ENCODE peak calls at places on chromosome 22, in six cellular contexts. One of them, this sample, is unnamed.
A peak's percentile ranks its signal among the peaks of the same experiment; 100 is the strongest.

GRCh38 chr22:41271787-41272186 is 14.2 kb downstream of the RANGAP1 start:
- DNase-seq in heart left ventricle: no peak
- DNase-seq in spleen: no peak
- DNase-seq in CD8-positive, alpha-beta memory T cell: no peak
- DNase-seq in sigmoid colon: no peak
- DNase-seq in mucosa of descending colon: no peak
- DNase-seq in this sample: no peak

GRCh38 chr22:36026741-36027140 is 1.9 kb downstream of the RBFOX2 start:
- DNase-seq in mucosa of descending colon: no peak
- DNase-seq in sigmoid colon: no peak
- DNase-seq in spleen: no peak
- DNase-seq in CD8-positive, alpha-beta memory T cell: no peak
- DNase-seq in heart left ventricle: no peak
- DNase-seq in this sample: no peak

GRCh38 chr22:44668190-44668885 is 33.7 kb upstream of the PRR5 start:
- DNase-seq in spleen: peak; percentile 87
- DNase-seq in CD8-positive, alpha-beta memory T cell: peak; percentile 77
- DNase-seq in sigmoid colon: peak; percentile 64
- DNase-seq in heart left ventricle: no peak
- DNase-seq in mucosa of descending colon: peak; percentile 68
- DNase-seq in this sample: no peak

GRCh38 chr22:23263651-23264555 is 83.6 kb downstream of the BCR start:
- DNase-seq in spleen: peak; percentile 88
- DNase-seq in mucosa of descending colon: no peak
- DNase-seq in sigmoid colon: no peak
- DNase-seq in heart left ventricle: no peak
- DNase-seq in CD8-positive, alpha-beta memory T cell: peak; percentile 85
- DNase-seq in this sample: no peak

GRCh38 chr22:19035474-19036228 is 86.6 kb downstream of the DGCR2 start:
- DNase-seq in sigmoid colon: no peak
- DNase-seq in mucosa of descending colon: no peak
- DNase-seq in CD8-positive, alpha-beta memory T cell: no peak
- DNase-seq in spleen: no peak
- DNase-seq in heart left ventricle: no peak
- DNase-seq in this sample: peak; percentile 58

GRCh38 chr22:20107951-20108756 is 7.8 kb upstream of the RANBP1 start:
- DNase-seq in CD8-positive, alpha-beta memory T cell: peak; percentile 38
- DNase-seq in sigmoid colon: no peak
- DNase-seq in mucosa of descending colon: peak; percentile 43
- DNase-seq in heart left ventricle: no peak
- DNase-seq in spleen: peak; percentile 73
- DNase-seq in this sample: no peak

GRCh38 chr22:20117656-20118571 is 888 bp upstream of the TRMT2A start:
- DNase-seq in mucosa of descending colon: peak; percentile 72
- DNase-seq in CD8-positive, alpha-beta memory T cell: peak; percentile 73
- DNase-seq in sigmoid colon: no peak
- DNase-seq in heart left ventricle: no peak
- DNase-seq in spleen: peak; percentile 92
- DNase-seq in this sample: peak; percentile 76

GRCh38 chr22:19884161-19884953 is 29.7 kb upstream of the GNB1L start:
- DNase-seq in mucosa of descending colon: peak; percentile 40
- DNase-seq in CD8-positive, alpha-beta memory T cell: no peak
- DNase-seq in spleen: peak; percentile 72
- DNase-seq in sigmoid colon: peak; percentile 56
- DNase-seq in heart left ventricle: no peak
- DNase-seq in this sample: peak; percentile 43

GRCh38 chr22:24516301-24516737 is 21.2 kb downstream of the UPB1 start:
- DNase-seq in heart left ventricle: no peak
- DNase-seq in CD8-positive, alpha-beta memory T cell: no peak
- DNase-seq in spleen: no peak
- DNase-seq in sigmoid colon: no peak
- DNase-seq in mucosa of descending colon: no peak
- DNase-seq in this sample: no peak

GRCh38 chr22:32737811-32738210 is 63.7 kb upstream of the TIMP3 start:
- DNase-seq in CD8-positive, alpha-beta memory T cell: no peak
- DNase-seq in mucosa of descending colon: no peak
- DNase-seq in sigmoid colon: no peak
- DNase-seq in spleen: no peak
- DNase-seq in heart left ventricle: no peak
- DNase-seq in this sample: no peak

GRCh38 chr22:49044091-49044490 is 783.6 kb downstream of the BRD1 start:
- DNase-seq in heart left ventricle: no peak
- DNase-seq in spleen: no peak
- DNase-seq in sigmoid colon: no peak
- DNase-seq in CD8-positive, alpha-beta memory T cell: no peak
- DNase-seq in mucosa of descending colon: no peak
- DNase-seq in this sample: peak; percentile 55

GRCh38 chr22:49046546-49047305 is 780.9 kb downstream of the BRD1 start:
- DNase-seq in heart left ventricle: no peak
- DNase-seq in mucosa of descending colon: no peak
- DNase-seq in spleen: no peak
- DNase-seq in CD8-positive, alpha-beta memory T cell: no peak
- DNase-seq in sigmoid colon: no peak
- DNase-seq in this sample: peak; percentile 63

GRCh38 chr22:49044776-49045175 is 782.9 kb downstream of the BRD1 start:
- DNase-seq in CD8-positive, alpha-beta memory T cell: no peak
- DNase-seq in heart left ventricle: no peak
- DNase-seq in sigmoid colon: no peak
- DNase-seq in mucosa of descending colon: no peak
- DNase-seq in spleen: no peak
- DNase-seq in this sample: peak; percentile 54

GRCh38 chr22:49046000-49046545 is 781.6 kb downstream of the BRD1 start:
- DNase-seq in mucosa of descending colon: no peak
- DNase-seq in sigmoid colon: no peak
- DNase-seq in spleen: no peak
- DNase-seq in CD8-positive, alpha-beta memory T cell: no peak
- DNase-seq in heart left ventricle: no peak
- DNase-seq in this sample: no peak

DNA sequence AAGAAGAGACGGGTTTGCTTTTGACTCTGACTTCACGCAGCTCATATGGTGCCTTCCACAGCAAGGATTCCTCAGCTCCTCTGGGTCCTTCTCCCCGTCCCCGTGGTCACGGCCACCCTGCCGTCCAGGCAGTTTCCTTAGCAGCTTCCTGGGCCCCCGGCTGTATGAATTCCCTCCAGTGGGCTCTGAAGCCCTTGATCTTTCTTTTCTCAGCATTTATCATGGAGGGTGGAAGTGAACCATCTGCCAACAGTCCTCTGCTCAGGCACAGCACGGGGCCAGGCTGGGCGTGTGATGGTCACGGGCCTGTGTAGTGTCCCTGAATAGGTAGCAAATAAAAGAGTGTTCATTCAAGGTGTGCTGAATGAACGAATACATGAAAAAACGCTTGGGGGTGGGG is 782.4 kb downstream of the BRD1 start:
- DNase-seq in sigmoid colon: no peak
- DNase-seq in spleen: no peak
- DNase-seq in mucosa of descending colon: no peak
- DNase-seq in CD8-positive, alpha-beta memory T cell: no peak
- DNase-seq in heart left ventricle: no peak
- DNase-seq in this sample: no peak
- H3K9me3 ChIP-seq in sigmoid colon: no peaks in the 10 kb centered on the region
- H3K9me3 ChIP-seq in spleen: no peaks in the 10 kb centered on the region
- H3K9me3 ChIP-seq in mucosa of descending colon: no peaks in the 10 kb centered on the region
- H3K9me3 ChIP-seq in CD8-positive, alpha-beta memory T cell: no peaks in the 10 kb centered on the region
- H3K9me3 ChIP-seq in heart left ventricle: no peaks in the 10 kb centered on the region
- H3K9me3 ChIP-seq in this sample: no peaks in the 10 kb centered on the region

GRCh38 chr22:50182176-50183081 is 3.3 kb upstream of the TRABD start:
- DNase-seq in spleen: peak; percentile 80
- DNase-seq in heart left ventricle: no peak
- DNase-seq in mucosa of descending colon: peak; percentile 69
- DNase-seq in sigmoid colon: no peak
- DNase-seq in CD8-positive, alpha-beta memory T cell: peak; percentile 44
- DNase-seq in this sample: peak; percentile 85
- H3K4me1 ChIP-seq in spleen: peaks cover 50% of the 10 kb centered on the region
- H3K4me1 ChIP-seq in heart left ventricle: peaks cover 33% of the 10 kb centered on the region
- H3K4me1 ChIP-seq in mucosa of descending colon: peaks cover 14% of the 10 kb centered on the region
- H3K4me1 ChIP-seq in sigmoid colon: no peaks in the 10 kb centered on the region
- H3K4me1 ChIP-seq in CD8-positive, alpha-beta memory T cell: peaks cover 14% of the 10 kb centered on the region
- H3K4me1 ChIP-seq in this sample: peaks cover 28% of the 10 kb centered on the region

GRCh38 chr22:48476599-48476998 is 1351.1 kb downstream of the BRD1 start:
- DNase-seq in CD8-positive, alpha-beta memory T cell: no peak
- DNase-seq in sigmoid colon: no peak
- DNase-seq in spleen: peak; percentile 22
- DNase-seq in heart left ventricle: no peak
- DNase-seq in mucosa of descending colon: no peak
- DNase-seq in this sample: peak; percentile 46
- H3K9me3 ChIP-seq in CD8-positive, alpha-beta memory T cell: no peaks in the 10 kb centered on the region
- H3K9me3 ChIP-seq in sigmoid colon: no peaks in the 10 kb centered on the region
- H3K9me3 ChIP-seq in spleen: no peaks in the 10 kb centered on the region
- H3K9me3 ChIP-seq in heart left ventricle: no peaks in the 10 kb centered on the region
- H3K9me3 ChIP-seq in mucosa of descending colon: no peaks in the 10 kb centered on the region
- H3K9me3 ChIP-seq in this sample: no peaks in the 10 kb centered on the region

DNA sequence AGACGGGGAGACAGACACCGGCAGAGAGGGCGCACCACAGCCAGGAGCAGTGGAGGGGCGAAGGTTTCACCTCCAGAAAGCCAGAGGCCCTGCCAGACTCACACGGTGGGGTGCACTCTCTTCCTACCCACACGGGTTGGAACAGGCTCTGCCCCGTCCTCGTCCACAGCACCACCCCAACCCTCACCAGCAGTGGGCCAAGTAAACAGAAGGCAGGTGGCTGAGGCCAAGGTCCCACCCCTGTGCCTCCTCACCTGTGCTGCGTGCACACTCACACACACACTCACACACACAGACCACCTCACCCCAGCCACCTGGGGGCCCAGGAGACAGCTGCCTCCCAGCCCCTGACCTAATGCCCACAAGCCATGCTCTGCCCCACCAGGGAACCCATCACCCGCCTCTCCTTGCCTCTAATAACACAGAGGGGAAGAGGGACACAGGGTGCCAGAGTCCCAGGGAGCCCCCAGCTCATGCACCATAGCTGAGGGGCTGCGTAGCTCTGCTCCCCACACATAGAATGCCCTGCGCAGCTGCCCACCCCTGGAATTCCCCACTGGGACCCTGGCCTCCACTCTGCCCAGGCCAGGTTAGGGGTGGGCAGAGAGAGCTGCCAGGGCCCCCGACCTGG is 3.1 kb downstream of the CYB5R3 start:
- DNase-seq in spleen: no peak
- DNase-seq in CD8-positive, alpha-beta memory T cell: no peak
- DNase-seq in sigmoid colon: no peak
- DNase-seq in mucosa of descending colon: no peak
- DNase-seq in heart left ventricle: no peak
- DNase-seq in this sample: no peak
- H3K4me1 ChIP-seq in spleen: peaks cover 84% of the 10 kb centered on the region
- H3K4me1 ChIP-seq in CD8-positive, alpha-beta memory T cell: peaks cover 37% of the 10 kb centered on the region
- H3K4me1 ChIP-seq in sigmoid colon: no peaks in the 10 kb centered on the region
- H3K4me1 ChIP-seq in mucosa of descending colon: peaks cover 66% of the 10 kb centered on the region
- H3K4me1 ChIP-seq in heart left ventricle: peaks cover 76% of the 10 kb centered on the region
- H3K4me1 ChIP-seq in this sample: peaks cover 65% of the 10 kb centered on the region

GRCh38 chr22:49647346-49648026 is 180.2 kb downstream of the BRD1 start:
- DNase-seq in spleen: no peak
- DNase-seq in heart left ventricle: no peak
- DNase-seq in CD8-positive, alpha-beta memory T cell: no peak
- DNase-seq in mucosa of descending colon: peak; percentile 6
- DNase-seq in sigmoid colon: no peak
- DNase-seq in this sample: no peak
- H3K9me3 ChIP-seq in spleen: no peaks in the 10 kb centered on the region
- H3K9me3 ChIP-seq in heart left ventricle: no peaks in the 10 kb centered on the region
- H3K9me3 ChIP-seq in CD8-positive, alpha-beta memory T cell: no peaks in the 10 kb centered on the region
- H3K9me3 ChIP-seq in mucosa of descending colon: no peaks in the 10 kb centered on the region
- H3K9me3 ChIP-seq in sigmoid colon: no peaks in the 10 kb centered on the region
- H3K9me3 ChIP-seq in this sample: no peaks in the 10 kb centered on the region

GRCh38 chr22:37183432-37184379 is 4.3 kb downstream of the C1QTNF6 start:
- DNase-seq in mucosa of descending colon: peak; percentile 53
- DNase-seq in spleen: peak; percentile 71
- DNase-seq in sigmoid colon: peak; percentile 57
- DNase-seq in heart left ventricle: no peak
- DNase-seq in CD8-positive, alpha-beta memory T cell: peak; percentile 53
- DNase-seq in this sample: peak; percentile 57

GRCh38 chr22:37182949-37183245 is 5.2 kb downstream of the C1QTNF6 start:
- DNase-seq in sigmoid colon: peak; percentile 41
- DNase-seq in CD8-positive, alpha-beta memory T cell: no peak
- DNase-seq in mucosa of descending colon: peak; percentile 38
- DNase-seq in spleen: peak; percentile 69
- DNase-seq in heart left ventricle: no peak
- DNase-seq in this sample: no peak

GRCh38 chr22:37181681-37182080 is 6.4 kb downstream of the C1QTNF6 start:
- DNase-seq in spleen: no peak
- DNase-seq in mucosa of descending colon: no peak
- DNase-seq in heart left ventricle: no peak
- DNase-seq in CD8-positive, alpha-beta memory T cell: no peak
- DNase-seq in sigmoid colon: no peak
- DNase-seq in this sample: no peak

GRCh38 chr22:37180531-37181231 is 7.4 kb downstream of the C1QTNF6 start:
- DNase-seq in sigmoid colon: peak; percentile 60
- DNase-seq in spleen: peak; percentile 70
- DNase-seq in mucosa of descending colon: peak; percentile 48
- DNase-seq in heart left ventricle: no peak
- DNase-seq in CD8-positive, alpha-beta memory T cell: no peak
- DNase-seq in this sample: peak; percentile 52

DNA sequence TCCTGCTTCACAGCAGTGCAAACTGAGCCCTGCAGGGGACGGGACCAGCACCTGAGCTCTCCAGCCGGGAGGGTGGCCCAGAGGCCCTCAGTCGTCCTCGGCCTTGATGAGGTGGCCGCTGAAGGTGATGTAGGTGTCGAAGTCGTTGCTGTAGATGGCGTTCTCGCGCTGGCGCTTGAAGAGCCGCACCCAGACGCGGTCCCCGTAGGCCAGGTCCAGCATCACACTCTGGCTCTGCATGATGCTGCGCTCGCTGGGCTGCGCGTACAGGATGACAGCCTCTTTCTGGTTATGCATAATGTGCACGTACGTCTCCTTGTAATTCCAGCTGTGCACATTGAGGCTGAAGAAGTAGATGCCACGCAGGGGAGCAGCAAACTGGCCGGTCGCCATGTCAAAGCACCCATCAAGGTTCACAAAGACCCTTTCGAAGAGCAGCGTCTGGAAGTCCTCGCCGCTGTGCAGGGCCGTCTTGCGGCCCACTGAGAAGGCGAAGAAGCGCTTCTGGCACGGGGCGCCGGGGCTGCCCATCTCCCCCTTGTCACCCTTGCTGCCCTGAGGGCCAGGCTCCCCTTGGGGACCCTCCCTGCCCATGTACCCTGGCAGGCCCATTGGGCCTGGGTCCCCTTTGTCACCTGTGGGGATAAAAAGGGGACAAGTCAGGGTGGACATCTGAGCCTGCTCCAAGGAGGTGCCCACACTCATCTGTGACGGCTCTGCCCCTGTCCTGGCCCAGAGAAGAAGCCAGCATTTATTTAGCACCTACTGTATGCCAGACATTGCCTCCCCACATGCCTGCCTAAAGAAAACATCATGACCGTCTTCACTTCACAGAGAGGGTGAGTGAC is 5.7 kb downstream of the C1QTNF6 start:
- DNase-seq in mucosa of descending colon: peak; percentile 49
- DNase-seq in CD8-positive, alpha-beta memory T cell: peak; percentile 41
- DNase-seq in spleen: peak; percentile 71
- DNase-seq in heart left ventricle: no peak
- DNase-seq in sigmoid colon: peak; percentile 47
- DNase-seq in this sample: peak; percentile 52
- H3K4me1 ChIP-seq in mucosa of descending colon: peaks cover 39% of the 10 kb centered on the region
- H3K4me1 ChIP-seq in CD8-positive, alpha-beta memory T cell: peaks cover 42% of the 10 kb centered on the region
- H3K4me1 ChIP-seq in spleen: peaks cover 57% of the 10 kb centered on the region
- H3K4me1 ChIP-seq in heart left ventricle: peaks cover 59% of the 10 kb centered on the region
- H3K4me1 ChIP-seq in sigmoid colon: no peaks in the 10 kb centered on the region
- H3K4me1 ChIP-seq in this sample: peaks cover 39% of the 10 kb centered on the region

GRCh38 chr22:49944399-49944891 is 16.1 kb upstream of the PIM3 start:
- DNase-seq in CD8-positive, alpha-beta memory T cell: no peak
- DNase-seq in sigmoid colon: no peak
- DNase-seq in spleen: no peak
- DNase-seq in mucosa of descending colon: no peak
- DNase-seq in heart left ventricle: no peak
- DNase-seq in this sample: no peak
- H3K9me3 ChIP-seq in CD8-positive, alpha-beta memory T cell: no peaks in the 10 kb centered on the region
- H3K9me3 ChIP-seq in sigmoid colon: no peaks in the 10 kb centered on the region
- H3K9me3 ChIP-seq in spleen: no peaks in the 10 kb centered on the region
- H3K9me3 ChIP-seq in mucosa of descending colon: no peaks in the 10 kb centered on the region
- H3K9me3 ChIP-seq in heart left ventricle: no peaks in the 10 kb centered on the region
- H3K9me3 ChIP-seq in this sample: no peaks in the 10 kb centered on the region

This sample was measured in upper lobe of right lung.